ENCODE peak calls at places on chromosomes 16 and 17, in seven cellular contexts. U is aorta, S is IMR-90, E is H1, I is neural progenitor cell, Q is upper lobe of right lung, W is mesendoderm. J is an unnamed sample.

GRCh38 chr17:76612977-76613851 is 27.6 kb upstream of the ST6GALNAC2 start:
- DNase-seq in I (peak; percentile 86), S (no peak), W (peak; percentile 96), Q (peak; percentile 40), E (peak; percentile 80), U (no peak), J (no peak)

GRCh38 chr17:45886852-45887251 is 7.5 kb upstream of the MAPT start:
- DNase-seq in U (no peak), E (no peak), I (no peak), S (no peak), W (no peak), Q (no peak), J (no peak)

GRCh38 chr17:44829558-44830358 is at the start of gene GJC1:
- DNase-seq in U (peak; percentile 50), E (peak; percentile 83), Q (peak; percentile 69), I (peak; percentile 85), S (no peak), W (peak; percentile 34), J (peak; percentile 78)

GRCh38 chr16:10078541-10078949 is 103.7 kb downstream of the GRIN2A start:
- DNase-seq in S (no peak), I (peak; percentile 71), U (no peak), Q (no peak), W (peak; percentile 94), E (peak; percentile 59), J (no peak)

GRCh38 chr16:85253127-85253941 is 141.1 kb upstream of the CIBAR2 start:
- DNase-seq in S (peak; percentile 29), Q (peak; percentile 82), I (peak; percentile 82), W (peak; percentile 52), U (peak; percentile 67), E (peak; percentile 95), J (no peak)

GRCh38 chr17:7404737-7405412 is 978 bp upstream of the TMEM256 start:
- DNase-seq in Q (peak; percentile 82), S (no peak), E (peak; percentile 81), W (peak; percentile 76), U (peak; percentile 81), I (peak; percentile 90), J (peak; percentile 94)

GRCh38 chr17:21389352-21389751 is 13.2 kb downstream of the KCNJ12 start:
- DNase-seq in W (no peak), Q (no peak), U (no peak), I (no peak), E (no peak), S (no peak), J (no peak)

GRCh38 chr16:26645629-26646028 is 421.1 kb upstream of the C16orf82 start:
- DNase-seq in U (no peak), E (peak; percentile 86), Q (no peak), W (peak; percentile 71), I (peak; percentile 80), S (no peak), J (no peak)

GRCh38 chr17:69773081-69773480 is 301.9 kb upstream of the KCNJ16 start:
- DNase-seq in I (no peak), Q (no peak), U (no peak), W (no peak), E (no peak), S (peak; percentile 43), J (no peak)

GRCh38 chr16:17032332-17032731 is 438.4 kb downstream of the XYLT1 start:
- DNase-seq in Q (no peak), S (no peak), W (no peak), I (no peak), E (no peak), U (no peak), J (no peak)

GRCh38 chr16:23795369-23795768 is 40.4 kb upstream of the PRKCB start:
- DNase-seq in W (no peak), S (no peak), I (no peak), Q (no peak), E (no peak), U (no peak), J (no peak)

GRCh38 chr17:633641-634091 is 81.0 kb downstream of the VPS53 start:
- DNase-seq in Q (no peak), I (peak; percentile 49), W (no peak), E (no peak), S (no peak), U (peak; percentile 64), J (no peak)

GRCh38 chr17:66903781-66904180 is 60.7 kb upstream of the CACNG4 start:
- DNase-seq in Q (no peak), W (no peak), E (no peak), I (no peak), S (no peak), U (no peak), J (no peak)

GRCh38 chr16:89325861-89326471 is 108.5 kb downstream of the ZNF778 start:
- DNase-seq in W (no peak), U (peak; percentile 80), I (no peak), Q (peak; percentile 64), E (no peak), S (peak; percentile 93), J (peak; percentile 65)

GRCh38 chr17:56269509-56269908 is 116.2 kb downstream of the ANKFN1 start:
- DNase-seq in U (no peak), S (no peak), I (no peak), Q (no peak), E (no peak), W (no peak), J (no peak)

GRCh38 chr17:8080208-8080798 is 7.2 kb downstream of the ALOX12B start:
- DNase-seq in Q (no peak), I (no peak), W (no peak), S (no peak), E (no peak), U (no peak), J (no peak)

GRCh38 chr17:33435716-33436301 is 142.7 kb upstream of the ASIC2 start:
- DNase-seq in W (no peak), U (no peak), I (no peak), Q (no peak), S (no peak), E (no peak), J (no peak)

GRCh38 chr16:17617021-17617420 is 146.3 kb upstream of the XYLT1 start:
- DNase-seq in Q (no peak), S (no peak), I (no peak), U (no peak), W (no peak), E (no peak), J (no peak)

GRCh38 chr17:74520790-74521480 is 10.3 kb downstream of the CD300LB start:
- DNase-seq in S (no peak), W (no peak), E (no peak), U (no peak), I (no peak), Q (no peak), J (no peak)

GRCh38 chr16:9050102-9050830 is 41.2 kb upstream of the HAPSTR1 start:
- DNase-seq in Q (no peak), W (peak; percentile 88), I (peak; percentile 61), S (peak; percentile 16), U (no peak), E (peak; percentile 87), J (no peak)

GRCh38 chr17:51869387-51869786 is 289.1 kb downstream of the CA10 start:
- DNase-seq in E (peak; percentile 61), U (no peak), S (no peak), I (peak; percentile 84), W (peak; percentile 71), Q (no peak), J (no peak)

DNA sequence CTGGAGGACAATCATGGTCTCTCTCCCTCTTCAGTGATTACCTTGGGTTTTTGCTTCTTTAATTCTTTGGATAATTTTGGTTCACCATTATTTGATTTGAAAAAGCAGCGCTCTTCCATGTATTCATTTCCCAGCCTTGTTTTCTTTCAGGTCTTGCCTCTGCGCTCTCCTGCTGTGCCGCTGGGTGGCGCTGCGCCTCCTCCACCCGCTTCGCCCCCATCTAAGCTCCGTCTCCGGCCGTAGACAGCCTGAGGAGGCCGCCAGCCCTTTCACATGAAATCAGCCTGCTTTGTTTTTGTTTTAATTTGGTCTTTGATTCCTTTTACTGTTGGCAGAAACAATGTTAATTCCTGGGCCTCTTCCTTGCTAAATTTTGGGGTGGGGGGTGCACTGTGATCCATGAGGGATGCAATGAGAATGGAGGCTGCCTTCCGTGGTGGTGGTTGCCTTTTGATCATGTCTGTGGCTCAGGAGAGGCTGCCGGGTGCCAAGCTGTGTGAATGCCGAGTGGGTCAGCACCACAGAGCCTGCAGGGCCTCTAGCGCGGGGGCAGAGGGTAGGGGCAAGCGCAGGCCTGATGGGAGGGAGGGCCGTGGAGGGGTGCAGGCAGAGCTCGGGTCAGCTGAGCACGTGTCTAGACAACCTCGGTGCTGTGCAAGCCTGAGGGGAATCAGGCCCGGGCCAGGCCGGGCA is 64.1 kb downstream of the PLD6 start:
- DNase-seq in S (peak; percentile 50), I (peak; percentile 78), E (peak; percentile 83), U (no peak), Q (no peak), W (peak; percentile 47), J (no peak)
- H3K36me3 ChIP-seq in S (peaks cover 66% of the 10 kb centered on the region), I (no peaks in the 10 kb centered on the region), E (peaks cover 7% of the 10 kb centered on the region), U (peaks cover 26% of the 10 kb centered on the region), Q (peaks cover 93% of the 10 kb centered on the region), W (peaks cover 19% of the 10 kb centered on the region), J (peaks cover 45% of the 10 kb centered on the region)

GRCh38 chr16:50574852-50575251 is 26.7 kb downstream of the NKD1 start:
- DNase-seq in I (no peak), U (no peak), S (no peak), E (no peak), Q (no peak), W (no peak), J (no peak)
- H3K27ac ChIP-seq in I (no peak overlapping the region), U (peak overlapping the region; percentile 49), S (no peak overlapping the region), E (no peak overlapping the region), Q (peak overlapping the region; percentile 43), W (no peak overlapping the region), J (no peak overlapping the region)

DNA sequence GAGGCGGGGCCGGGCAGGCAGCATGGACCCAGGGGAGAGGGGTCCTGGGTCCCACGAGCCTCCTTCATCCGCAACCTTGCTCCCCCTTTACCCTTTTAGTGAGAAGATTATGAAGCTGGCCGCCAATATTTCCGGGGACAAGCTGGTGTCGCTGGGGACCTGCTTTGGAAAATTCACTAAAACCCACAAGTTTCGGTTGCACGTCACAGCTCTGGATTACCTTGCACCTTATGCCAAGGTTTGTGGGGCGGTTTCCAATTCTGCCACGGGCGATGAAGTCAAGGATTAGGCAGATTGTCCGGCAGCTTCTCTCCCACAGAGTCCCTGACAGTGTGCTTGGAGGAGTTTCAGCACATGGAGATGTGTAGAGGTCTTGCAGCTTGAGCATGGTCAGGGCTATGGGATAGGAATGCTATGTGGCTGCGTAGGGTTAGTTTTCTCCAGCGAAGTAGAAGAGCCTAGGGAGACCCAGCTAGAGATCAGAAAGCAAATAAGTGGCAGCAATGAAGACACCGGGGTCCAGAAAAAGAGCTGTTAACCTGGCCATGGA is 598 bp downstream of the NIP7 start:
- DNase-seq in Q (no peak), W (peak; percentile 25), S (peak; percentile 24), E (no peak), U (no peak), I (peak; percentile 10), J (no peak)
- H3K36me3 ChIP-seq in Q (peaks cover 52% of the 10 kb centered on the region), W (peaks cover under 1% of the 10 kb centered on the region), S (peaks cover 19% of the 10 kb centered on the region), E (peaks cover 20% of the 10 kb centered on the region), U (no peaks in the 10 kb centered on the region), I (peaks cover 10% of the 10 kb centered on the region), J (peaks cover 25% of the 10 kb centered on the region)

DNA sequence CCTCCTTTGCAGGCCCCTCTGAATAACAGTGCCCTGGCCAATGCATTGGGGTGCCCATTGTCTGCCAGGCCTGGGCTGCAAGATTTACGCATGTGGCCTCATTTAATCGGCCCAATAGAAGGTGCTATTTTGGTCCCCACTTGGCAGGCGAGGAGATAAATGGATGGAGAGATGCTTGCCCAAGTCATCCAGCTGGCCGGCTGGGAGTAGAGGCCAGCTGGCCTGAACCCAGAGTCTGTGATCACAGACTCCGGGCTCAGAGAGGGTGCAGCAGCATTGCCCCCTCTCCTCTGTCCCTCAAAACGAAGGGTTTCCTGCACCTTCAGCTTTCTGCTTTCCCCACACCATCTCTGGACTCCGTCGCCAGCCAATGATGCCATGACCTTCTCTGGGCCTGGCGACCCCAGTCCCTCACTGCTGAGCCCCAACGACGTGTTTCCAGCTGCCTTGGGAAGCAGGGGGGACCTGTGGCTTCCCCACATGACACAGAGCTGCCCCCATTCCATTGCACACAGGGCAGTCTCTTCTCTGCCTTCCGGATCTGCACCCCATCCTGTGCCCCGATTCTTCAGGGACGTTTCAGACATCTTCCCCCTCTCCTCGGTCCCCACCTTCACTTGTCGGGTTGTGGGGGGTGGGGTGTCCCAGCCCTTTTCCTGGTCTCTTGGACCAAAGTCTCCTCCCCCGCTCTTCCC is 3.5 kb upstream of the ADGRG1 start:
- DNase-seq in S (no peak), Q (no peak), W (no peak), U (no peak), I (no peak), E (no peak), J (peak; percentile 46)
- H3K27ac ChIP-seq in S (no peak overlapping the region), Q (no peak overlapping the region), W (no peak overlapping the region), U (no peak overlapping the region), I (no peak overlapping the region), E (no peak overlapping the region), J (peak overlapping the region; percentile 99)